ENCODE peak calls at places on chromosomes 13 and 19, in nine cellular contexts. T, J, N, M, D, X, B, E and S are unnamed samples.

GRCh38 chr19:29514525-29515232 is 11.1 kb upstream of the VSTM2B start:
- DNase-seq in X (no peak), N (no peak), J (no peak), M (no peak), T (no peak), E (no peak), B (no peak), D (no peak), S (no peak)

GRCh38 chr19:4980838-4981680 is 12.1 kb downstream of the KDM4B start:
- DNase-seq in D (no peak), T (no peak), E (no peak), B (no peak), X (no peak), N (no peak), J (no peak), M (no peak), S (no peak)

GRCh38 chr13:95564091-95564490 is 11.6 kb downstream of the CLDN10 start:
- DNase-seq in T (no peak), E (no peak), X (peak; percentile 17), M (no peak), J (no peak), N (no peak), D (no peak), B (no peak), S (no peak)

GRCh38 chr19:22622901-22623840 is 11.0 kb upstream of the ZNF492 start:
- DNase-seq in J (no peak), E (no peak), N (no peak), X (no peak), T (no peak), M (peak; percentile 63), B (no peak), D (no peak), S (no peak)

GRCh38 chr13:72886272-72887062 is 104.5 kb downstream of the PIBF1 start:
- DNase-seq in J (peak; percentile 47), N (no peak), D (no peak), E (no peak), B (no peak), X (peak; percentile 53), M (no peak), T (peak; percentile 30), S (no peak)

GRCh38 chr13:48892311-48892710 is 83.4 kb upstream of the FNDC3A start:
- DNase-seq in X (peak; percentile 89), E (peak; percentile 96), T (peak; percentile 92), J (peak; percentile 85), B (peak; percentile 86), N (no peak), M (no peak), D (no peak), S (no peak)

GRCh38 chr19:15126511-15126910 is 19.3 kb downstream of the SYDE1 start:
- DNase-seq in M (no peak), D (no peak), E (no peak), J (peak; percentile 19), N (no peak), B (no peak), X (no peak), T (no peak), S (no peak)

GRCh38 chr19:37505958-37506386 is 767 bp upstream of the ZNF793 start:
- DNase-seq in B (no peak), E (no peak), D (no peak), N (no peak), M (no peak), J (no peak), T (no peak), X (no peak), S (peak; percentile 16)

GRCh38 chr19:49799798-49800376 is 13.2 kb downstream of the FUZ start:
- DNase-seq in E (no peak), B (no peak), M (peak; percentile 73), N (no peak), T (no peak), J (no peak), D (no peak), X (no peak), S (no peak)

GRCh38 chr19:49801401-49801888 is 11.6 kb downstream of the FUZ start:
- DNase-seq in N (no peak), B (no peak), M (peak; percentile 77), E (no peak), X (no peak), D (no peak), J (no peak), T (no peak), S (no peak)

GRCh38 chr19:49799271-49799797 is 13.8 kb downstream of the FUZ start:
- DNase-seq in J (no peak), B (no peak), T (no peak), E (no peak), N (no peak), M (no peak), D (no peak), X (no peak), S (no peak)

GRCh38 chr19:49801966-49802661 is 11.0 kb downstream of the FUZ start:
- DNase-seq in B (no peak), X (peak; percentile 89), E (no peak), J (peak; percentile 77), T (peak; percentile 86), N (no peak), D (peak; percentile 76), M (peak; percentile 96), S (peak; percentile 79)

GRCh38 chr19:49800771-49801170 is 12.3 kb downstream of the FUZ start:
- DNase-seq in T (no peak), M (peak; percentile 68), B (no peak), X (no peak), N (no peak), E (no peak), J (no peak), D (no peak), S (no peak)
- H3K4me1 ChIP-seq in T (no peaks in the 10 kb centered on the region), M (no peaks in the 10 kb centered on the region), B (no peaks in the 10 kb centered on the region), X (peaks cover 4% of the 10 kb centered on the region), N (no peaks in the 10 kb centered on the region), E (no peaks in the 10 kb centered on the region), J (peaks cover 14% of the 10 kb centered on the region), D (peaks cover 5% of the 10 kb centered on the region), S (no peaks in the 10 kb centered on the region)

GRCh38 chr19:41427647-41428480 is 690 bp upstream of the B3GNT8 start:
- DNase-seq in D (no peak), E (no peak), M (peak; percentile 85), T (no peak), X (peak; percentile 27), J (no peak), B (no peak), N (no peak), S (peak; percentile 54)

GRCh38 chr19:41425174-41426115 is 1.7 kb downstream of the B3GNT8 start:
- DNase-seq in J (no peak), D (no peak), X (no peak), E (no peak), T (no peak), B (no peak), M (peak; percentile 69), N (no peak), S (peak; percentile 41)

GRCh38 chr19:41428481-41428859 is 1.3 kb upstream of the B3GNT8 start:
- DNase-seq in D (no peak), T (no peak), X (no peak), N (no peak), B (no peak), M (no peak), E (no peak), J (no peak), S (no peak)

GRCh38 chr19:41426116-41426841 is 895 bp downstream of the B3GNT8 start:
- DNase-seq in D (no peak), N (no peak), J (no peak), M (peak; percentile 81), T (no peak), E (no peak), B (no peak), X (no peak), S (no peak)

DNA sequence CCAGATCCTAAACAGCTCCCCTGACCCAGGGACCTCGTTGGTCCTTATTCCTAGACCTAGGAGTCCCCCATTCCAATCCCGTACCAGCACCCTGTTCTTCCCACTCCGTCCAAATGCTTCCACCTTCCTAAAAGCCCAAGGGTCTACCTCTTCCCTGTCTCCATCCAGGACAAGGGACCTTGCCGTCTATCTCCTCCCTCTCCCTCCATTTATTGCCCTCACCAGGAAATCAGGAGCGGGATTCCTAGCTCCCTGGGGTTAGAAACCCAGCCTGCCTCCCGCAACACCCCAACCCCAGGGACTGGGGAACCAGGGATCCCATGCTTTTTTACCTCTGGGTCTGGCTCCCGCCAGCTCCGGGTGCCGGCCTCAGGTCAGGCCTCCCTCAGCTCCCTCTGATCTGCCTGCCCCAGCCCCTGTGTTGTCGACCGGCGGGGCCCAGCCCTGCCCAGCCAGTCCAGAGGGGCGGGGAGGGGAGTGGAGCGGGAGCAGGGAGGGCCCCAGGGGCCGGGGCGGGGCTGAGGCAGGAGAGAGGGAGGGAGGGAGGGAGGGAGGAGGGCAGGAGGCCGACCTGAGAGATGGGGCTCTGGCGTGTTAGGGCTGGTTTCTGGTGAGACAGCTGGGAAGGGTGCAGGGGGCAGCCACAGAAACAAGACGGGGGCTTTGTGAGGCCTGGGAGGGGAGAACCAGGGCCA is at the start of gene B3GNT8:
- DNase-seq in B (no peak), J (peak; percentile 71), M (peak; percentile 95), X (peak; percentile 68), T (peak; percentile 34), N (no peak), D (peak; percentile 59), E (peak; percentile 84), S (peak; percentile 94)
- H3K9ac ChIP-seq in B (no peak within 1 kb of the TSS), J (peak within 1 kb of the TSS; percentile 85), M (peak within 1 kb of the TSS; percentile 91), X (peak within 1 kb of the TSS; percentile 21), T (peak within 1 kb of the TSS; percentile 73), N (no peak within 1 kb of the TSS), D (peak within 1 kb of the TSS; percentile 81), E (peak within 1 kb of the TSS; percentile 44), S (peak within 1 kb of the TSS; percentile 83)

DNA sequence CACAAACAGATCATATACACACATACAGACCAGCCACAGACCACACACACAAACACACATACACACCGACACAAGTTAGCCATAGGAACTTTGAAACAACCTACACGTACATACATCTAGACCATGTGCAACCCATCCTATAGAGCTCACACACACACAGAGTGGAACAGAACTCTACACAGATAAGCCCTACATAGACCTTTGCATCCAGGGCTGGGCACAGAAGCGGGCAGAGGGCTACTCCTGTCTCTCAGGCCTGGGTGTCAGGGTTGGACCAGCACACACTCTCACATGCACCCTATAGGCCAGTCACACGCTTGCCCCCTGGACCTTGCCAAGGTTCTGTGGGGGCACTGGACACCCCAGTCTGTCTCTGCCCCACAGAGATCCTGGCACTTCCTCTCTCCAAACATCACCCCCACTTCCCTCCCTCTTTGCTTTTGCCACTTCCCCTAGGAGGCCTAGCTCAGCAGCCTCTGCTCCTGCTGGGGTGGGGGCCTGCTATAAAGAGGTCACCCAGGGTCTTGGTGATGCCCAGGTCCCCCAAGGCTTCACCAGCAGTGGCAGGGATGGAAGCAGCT is 5.8 kb upstream of the JUNB start:
- DNase-seq in X (no peak), B (no peak), D (no peak), J (no peak), M (no peak), E (no peak), T (no peak), N (no peak), S (peak; percentile 53)
- H3K4me1 ChIP-seq in X (peaks cover 40% of the 10 kb centered on the region), B (peaks cover 73% of the 10 kb centered on the region), D (peaks cover 23% of the 10 kb centered on the region), J (peaks cover 58% of the 10 kb centered on the region), M (peaks cover 34% of the 10 kb centered on the region), E (peaks cover 74% of the 10 kb centered on the region), T (peaks cover 47% of the 10 kb centered on the region), N (peaks cover 22% of the 10 kb centered on the region), S (peaks cover 35% of the 10 kb centered on the region)

GRCh38 chr19:7246601-7247000 is 47.6 kb downstream of the INSR start:
- DNase-seq in E (no peak), B (no peak), M (no peak), N (no peak), D (no peak), T (no peak), J (no peak), X (no peak), S (no peak)

GRCh38 chr19:7238091-7238490 is 56.1 kb downstream of the INSR start:
- DNase-seq in T (no peak), D (no peak), J (no peak), N (no peak), X (no peak), E (no peak), M (no peak), B (no peak), S (no peak)

GRCh38 chr19:7247160-7247559 is 47.1 kb downstream of the INSR start:
- DNase-seq in B (no peak), X (no peak), N (no peak), J (no peak), E (peak; percentile 27), M (no peak), D (no peak), T (no peak), S (peak; percentile 51)

DNA sequence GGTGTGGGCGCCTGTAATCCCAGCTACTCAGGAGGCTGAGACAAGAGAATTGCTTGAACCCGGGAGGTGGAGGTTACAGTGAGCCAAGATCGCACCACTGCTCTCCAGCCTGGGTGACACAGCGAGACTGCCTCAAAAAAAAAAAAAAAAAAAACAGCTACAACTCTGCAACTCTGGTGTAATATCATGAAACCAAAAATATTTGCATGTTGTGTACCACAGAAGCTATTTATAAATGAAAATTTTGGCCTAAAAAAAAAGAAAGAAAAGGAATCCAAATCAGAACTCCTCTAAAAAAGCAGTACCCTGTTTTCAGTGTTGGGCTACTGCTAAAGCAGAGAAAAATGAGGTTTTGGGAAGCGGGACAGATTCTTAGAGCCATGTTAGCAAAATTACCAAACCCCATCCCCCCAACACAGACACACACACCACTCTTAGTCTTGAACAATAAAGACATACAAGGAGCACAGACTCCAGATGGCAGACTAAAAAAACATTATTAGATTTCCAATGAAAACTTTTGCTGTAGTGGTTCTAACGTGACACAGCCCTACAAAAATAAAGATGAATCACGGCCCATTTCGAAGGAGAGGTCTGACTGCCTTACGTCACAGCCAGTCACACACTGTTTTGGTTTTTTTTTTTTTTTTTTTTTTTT is 51.5 kb downstream of the INSR start:
- DNase-seq in E (peak; percentile 76), T (peak; percentile 64), N (peak; percentile 78), D (no peak), J (peak; percentile 76), M (no peak), X (peak; percentile 49), B (peak; percentile 33), S (no peak)
- H3K9ac ChIP-seq in E (no peak overlapping the region), T (no peak overlapping the region), N (peak overlapping the region; percentile 75), D (no peak overlapping the region), J (peak overlapping the region; percentile 83), M (no peak overlapping the region), X (no peak overlapping the region), B (no peak overlapping the region), S (no peak overlapping the region)